ENCODE peak calls at places on chromosomes 6 and 20, in five cellular contexts. T is stimulated activated naive B cell treated with anti-CD40 and anti-IgM and Interleukin-4, amounts not matched to agents 10 μg/mL and 1 μg/mL and 100 μg/mL, for 72 hours; D is activated naive CD8-positive, alpha-beta T cell treated with anti-CD3 and anti-CD28 coated beads, Interleukin-2, amount 50 U/mL, for 24 hours; W is hepatic stellate cell; L is activated CD8-positive, alpha-beta memory T cell treated with anti-CD3 and anti-CD28 coated beads, Interleukin-2, amount 50 U/mL, for 48 hours. X is an unnamed sample.
A peak's percentile ranks its signal among the peaks of the same experiment; 100 is the strongest.

GRCh38 chr20:60144428-60144827 is 186.2 kb downstream of the CDH26 start:
- DNase-seq in T (no peak), D (no peak), W (no peak), L (no peak), X (no peak)

GRCh38 chr20:59583428-59584277 is 20.7 kb upstream of the PHACTR3 start:
- DNase-seq in T (no peak), D (no peak), W (no peak), L (no peak), X (no peak)

GRCh38 chr6:23003671-23004598 is 434.6 kb downstream of the HDGFL1 start:
- DNase-seq in T (no peak), D (no peak), W (peak; percentile 13), L (no peak), X (no peak)

GRCh38 chr20:31719644-31720485 is 2.8 kb downstream of the BCL2L1 start:
- DNase-seq in T (no peak), D (no peak), W (no peak), L (no peak), X (no peak)

GRCh38 chr20:43658068-43658722 is 8.7 kb upstream of the MYBL2 start:
- DNase-seq in T (no peak), D (peak; percentile 66), W (no peak), L (peak; percentile 63), X (peak; percentile 29)

GRCh38 chr6:152170313-152170701 is 362.8 kb downstream of the ESR1 start:
- DNase-seq in T (no peak), D (no peak), W (no peak), L (no peak), X (no peak)

GRCh38 chr20:57688864-57689263 is 21.0 kb downstream of the PMEPA1 start:
- DNase-seq in T (no peak), D (no peak), W (no peak), L (no peak), X (no peak)

GRCh38 chr6:16217156-16217721 is 21.1 kb upstream of the GMPR start:
- DNase-seq in T (no peak), D (no peak), W (no peak), L (no peak), X (no peak)

GRCh38 chr20:63574156-63574828 is at the start of gene HELZ2:
- DNase-seq in T (no peak), D (peak; percentile 58), W (peak; percentile 88), L (no peak), X (peak; percentile 75)

GRCh38 chr6:169571123-169571962 is 130.5 kb downstream of the WDR27 start:
- DNase-seq in T (no peak), D (no peak), W (peak; percentile 68), L (no peak), X (no peak)

GRCh38 chr6:111916747-111917146 is 43.5 kb upstream of the FYN start:
- DNase-seq in T (no peak), D (no peak), W (no peak), L (no peak), X (no peak)

GRCh38 chr6:21565431-21565830 is 28.1 kb upstream of the SOX4 start:
- DNase-seq in T (no peak), D (no peak), W (no peak), L (no peak), X (no peak)

GRCh38 chr20:54173653-54174451 is at the start of gene CYP24A1:
- DNase-seq in T (no peak), D (no peak), W (no peak), L (peak; percentile 55), X (no peak)

GRCh38 chr20:39773380-39774000 is 811.3 kb downstream of the DHX35 start:
- DNase-seq in T (no peak), D (no peak), W (no peak), L (no peak), X (no peak)

GRCh38 chr6:116883005-116883404 is 6.0 kb downstream of the RFX6 start:
- DNase-seq in T (no peak), D (no peak), W (no peak), L (no peak), X (no peak)

GRCh38 chr6:3328145-3328544 is 69.4 kb downstream of the PSMG4 start:
- DNase-seq in T (no peak), D (no peak), W (no peak), L (no peak), X (no peak)

GRCh38 chr20:11995750-11996567 is 78.3 kb downstream of the BTBD3 start:
- DNase-seq in T (no peak), D (no peak), W (no peak), L (no peak), X (no peak)

X was measured in GM12865.